ENCODE peak calls at places on chromosomes 13 and 19, in eight cellular contexts. N is cardiac muscle cell; T is ascending aorta; H is breast epithelium; X is uterus; S is CD8-positive, alpha-beta T cell; W is esophagus squamous epithelium; I is body of pancreas. R is an unnamed sample.
A peak's percentile ranks its signal among the peaks of the same experiment; 100 is the strongest.

GRCh38 chr19:54035215-54036178 is 28.2 kb downstream of the VSTM1 start:
- DNase-seq in N (no peak), T (no peak), H (no peak), X (no peak), S (no peak), W (no peak), I (no peak), R (no peak)

GRCh38 chr19:33171916-33172359 is 22.2 kb upstream of the LRP3 start:
- DNase-seq in N (no peak), T (no peak), H (no peak), X (no peak), S (no peak), W (no peak), I (no peak), R (no peak)

GRCh38 chr19:8688930-8689329 is 9.7 kb downstream of the ACTL9 start:
- DNase-seq in N (no peak), T (no peak), H (no peak), X (no peak), S (no peak), W (no peak), I (no peak), R (no peak)

GRCh38 chr13:57843555-57843954 is 212.0 kb downstream of the PCDH17 start:
- DNase-seq in N (no peak), T (no peak), H (no peak), X (no peak), S (no peak), W (no peak), I (no peak), R (no peak)

GRCh38 chr19:53157601-53158000 is 1.3 kb downstream of the ZNF347 start:
- DNase-seq in N (peak; percentile 17), T (no peak), H (no peak), X (no peak), S (no peak), W (no peak), I (peak; percentile 23), R (no peak)

GRCh38 chr13:26021516-26021915 is 30.3 kb downstream of the SHISA2 start:
- DNase-seq in N (no peak), T (no peak), H (no peak), X (no peak), S (no peak), W (no peak), I (no peak), R (no peak)

GRCh38 chr19:3658004-3658822 is 31.6 kb upstream of the CACTIN start:
- DNase-seq in N (no peak), T (no peak), H (peak; percentile 73), X (no peak), S (no peak), W (no peak), I (peak; percentile 93), R (no peak)

GRCh38 chr19:50488795-50489194 is 12.1 kb upstream of the GARIN5A start:
- DNase-seq in N (no peak), T (no peak), H (no peak), X (no peak), S (no peak), W (no peak), I (no peak), R (no peak)

GRCh38 chr13:51339952-51340732 is 651 bp downstream of the SERPINE3 start:
- DNase-seq in N (no peak), T (no peak), H (no peak), X (no peak), S (no peak), W (no peak), I (no peak), R (no peak)

GRCh38 chr19:7953576-7953975 is 10.1 kb upstream of the TIMM44 start:
- DNase-seq in N (no peak), T (no peak), H (no peak), X (no peak), S (no peak), W (no peak), I (no peak), R (no peak)

GRCh38 chr19:10566408-10566657 is 523 bp upstream of the KRI1 start:
- DNase-seq in N (no peak), T (no peak), H (no peak), X (no peak), S (no peak), W (no peak), I (no peak), R (no peak)

GRCh38 chr19:56367829-56368711 is 25.3 kb downstream of the ZNF582 start:
- DNase-seq in N (peak; percentile 99), T (peak; percentile 92), H (peak; percentile 90), X (peak; percentile 91), S (peak; percentile 86), W (peak; percentile 40), I (peak; percentile 93), R (peak; percentile 95)

GRCh38 chr19:1470864-1471513 is 8.0 kb downstream of the C19orf25 start:
- DNase-seq in N (peak; percentile 44), T (no peak), H (no peak), X (no peak), S (no peak), W (no peak), I (peak; percentile 33), R (no peak)

GRCh38 chr13:23319915-23320224 is 113.6 kb downstream of the SACS start:
- DNase-seq in N (no peak), T (no peak), H (no peak), X (no peak), S (no peak), W (no peak), I (no peak), R (no peak)

GRCh38 chr13:23321534-23322241 is 111.8 kb downstream of the SACS start:
- DNase-seq in N (no peak), T (peak; percentile 92), H (no peak), X (peak; percentile 56), S (peak; percentile 18), W (no peak), I (no peak), R (no peak)

GRCh38 chr13:23322353-23323336 is 110.9 kb downstream of the SACS start:
- DNase-seq in N (no peak), T (no peak), H (no peak), X (no peak), S (no peak), W (no peak), I (no peak), R (no peak)

GRCh38 chr13:23323946-23324709 is 109.4 kb downstream of the SACS start:
- DNase-seq in N (no peak), T (no peak), H (no peak), X (no peak), S (no peak), W (no peak), I (no peak), R (no peak)

GRCh38 chr13:23320926-23321533 is 112.5 kb downstream of the SACS start:
- DNase-seq in N (no peak), T (no peak), H (no peak), X (no peak), S (no peak), W (no peak), I (no peak), R (no peak)
- H3K4me3 ChIP-seq in N (no peak overlapping the region), T (no peak overlapping the region), H (peak overlapping the region; percentile 40), X (no peak overlapping the region), S (no peak overlapping the region), W (no peak overlapping the region), I (no peak overlapping the region), R (peak overlapping the region; percentile 31)

GRCh38 chr13:40080676-40081075 is 425.2 kb downstream of the COG6 start:
- DNase-seq in N (no peak), T (no peak), H (no peak), X (no peak), S (no peak), W (no peak), I (no peak), R (no peak)

GRCh38 chr13:40079721-40080120 is 424.3 kb downstream of the COG6 start:
- DNase-seq in N (no peak), T (no peak), H (no peak), X (no peak), S (no peak), W (no peak), I (no peak), R (no peak)

GRCh38 chr13:40074338-40074737 is 418.9 kb downstream of the COG6 start:
- DNase-seq in N (no peak), T (no peak), H (no peak), X (peak; percentile 37), S (no peak), W (no peak), I (no peak), R (no peak)

GRCh38 chr13:40076765-40077362 is 421.4 kb downstream of the COG6 start:
- DNase-seq in N (no peak), T (no peak), H (no peak), X (no peak), S (no peak), W (no peak), I (no peak), R (no peak)

DNA sequence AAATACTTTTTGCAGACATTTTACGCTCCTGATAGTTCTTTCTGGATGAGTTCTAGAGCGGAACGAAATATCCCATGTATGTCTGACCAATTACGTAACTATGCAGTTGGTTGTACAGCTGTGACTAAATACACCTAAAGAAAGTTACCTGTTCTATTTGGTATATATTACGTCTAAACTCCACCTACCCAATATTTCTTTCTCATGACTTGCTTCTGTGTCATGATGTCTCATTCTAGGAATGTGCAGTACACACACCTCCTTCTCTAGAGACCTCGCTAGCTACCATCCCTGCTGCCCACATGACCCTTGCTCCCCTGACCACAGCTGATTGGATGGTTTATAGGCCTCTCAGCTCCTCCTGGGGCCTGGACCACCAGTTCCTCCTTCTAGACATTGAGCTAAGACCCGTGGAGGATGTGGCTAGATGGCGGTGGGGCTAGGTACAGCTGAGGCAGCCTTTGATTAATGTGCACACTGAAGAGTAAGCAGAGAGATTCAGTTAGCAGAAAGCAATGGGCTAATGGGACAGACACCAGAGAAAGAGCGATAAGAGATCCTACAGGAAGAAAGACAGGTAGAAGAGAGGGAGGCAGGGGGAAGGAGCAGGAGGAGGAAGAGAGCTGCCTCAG is 422.1 kb downstream of the COG6 start:
- DNase-seq in N (no peak), T (peak; percentile 21), H (no peak), X (no peak), S (no peak), W (no peak), I (no peak), R (no peak)
- H3K27ac ChIP-seq in N (no peak overlapping the region), T (no peak overlapping the region), H (no peak overlapping the region), X (no peak overlapping the region), S (no peak overlapping the region), W (no peak overlapping the region), I (no peak overlapping the region), R (no peak overlapping the region)

GRCh38 chr13:109780880-109781383 is 5.5 kb downstream of the IRS2 start:
- DNase-seq in N (no peak), T (no peak), H (no peak), X (no peak), S (no peak), W (no peak), I (no peak), R (no peak)
- TF ChIP-seq CTCF in N (no peak), T (no peak), H (no peak), X (no peak), S (no peak), W (no peak), I (no peak), R (no peak)

DNA sequence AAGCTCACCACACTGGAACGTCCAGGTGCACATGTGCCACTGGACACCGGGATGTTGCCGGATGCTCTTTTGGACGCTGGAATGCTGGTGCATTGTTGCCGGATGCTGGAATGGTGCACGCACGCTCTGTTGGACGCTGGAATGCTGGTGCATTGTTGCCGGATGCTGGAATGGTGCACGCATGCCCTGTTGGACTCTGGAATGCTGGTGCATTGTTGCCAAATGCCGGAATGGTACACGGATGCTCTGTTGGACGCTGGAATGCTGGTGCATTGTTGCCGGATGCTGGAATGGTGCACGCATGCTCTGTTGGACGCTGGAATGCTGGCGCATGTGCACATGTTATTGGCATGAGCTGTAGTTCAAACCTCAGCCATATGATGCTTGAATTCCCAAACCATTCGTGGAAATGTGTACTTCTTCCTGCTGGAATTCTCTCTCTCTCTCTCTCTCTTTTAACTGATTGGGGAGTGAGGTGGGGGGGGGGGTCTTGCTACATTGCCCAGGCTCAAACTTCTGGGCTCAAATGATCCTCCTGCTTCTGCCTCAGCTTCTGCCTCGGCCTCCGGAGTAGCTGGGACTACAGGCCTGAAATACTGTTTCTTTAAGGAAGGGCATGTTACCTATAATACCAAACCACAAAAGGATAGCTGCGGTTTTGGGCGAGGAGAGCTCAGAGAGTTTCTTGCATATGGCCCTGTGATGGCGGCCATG is 1.2 kb upstream of the MCF2L start:
- DNase-seq in N (no peak), T (no peak), H (peak; percentile 22), X (no peak), S (no peak), W (no peak), I (no peak), R (no peak)
- H3K4me3 ChIP-seq in N (peak overlapping the region; percentile 68), T (no peak overlapping the region), H (peak overlapping the region; percentile 89), X (no peak overlapping the region), S (peak overlapping the region; percentile 66), W (peak overlapping the region; percentile 31), I (no peak overlapping the region), R (peak overlapping the region; percentile 60)